ENCODE peak calls at places on chromosomes 12 and 14, in four cellular contexts. V is globus pallidus, X is colonic mucosa, U is neural progenitor cell. Z is an unnamed sample.
A peak's percentile ranks its signal among the peaks of the same experiment; 100 is the strongest.

GRCh38 chr14:77681196-77682157 is 26.3 kb downstream of the ALKBH1 start:
- DNase-seq in V (no peak), X (peak; percentile 78), U (no peak), Z (no peak)

GRCh38 chr12:93790472-93791152 is 113.4 kb downstream of the CRADD start:
- DNase-seq in V (no peak), X (no peak), U (no peak), Z (no peak)

GRCh38 chr14:50039734-50040400 is 76.5 kb downstream of the VCPKMT start:
- DNase-seq in V (no peak), X (no peak), U (no peak), Z (no peak)

GRCh38 chr14:59428581-59429012 is 36.6 kb downstream of the GPR135 start:
- DNase-seq in V (no peak), X (no peak), U (no peak), Z (no peak)

GRCh38 chr12:18139989-18140596 is 50.1 kb upstream of the RERGL start:
- DNase-seq in V (peak; percentile 16), X (no peak), U (peak; percentile 16), Z (no peak)

GRCh38 chr14:103543140-103543539 is 14.1 kb downstream of the TRMT61A start:
- DNase-seq in V (no peak), X (no peak), U (no peak), Z (no peak)

GRCh38 chr12:123150273-123150803 is 552 bp downstream of the PITPNM2 start:
- DNase-seq in V (no peak), X (peak; percentile 45), U (peak; percentile 16), Z (no peak)

GRCh38 chr12:113208041-113208934 is 13.0 kb upstream of the TPCN1 start:
- DNase-seq in V (peak; percentile 43), X (peak; percentile 54), U (no peak), Z (peak; percentile 81)

GRCh38 chr12:54988402-54989054 is 4.0 kb upstream of the TESPA1 start:
- DNase-seq in V (peak; percentile 96), X (peak; percentile 50), U (no peak), Z (no peak)

GRCh38 chr14:36315159-36315853 is 5.1 kb downstream of the MBIP start:
- DNase-seq in V (no peak), X (no peak), U (peak; percentile 9), Z (no peak)

GRCh38 chr14:22847661-22848341 is 11.4 kb downstream of the MMP14 start:
- DNase-seq in V (no peak), X (no peak), U (peak; percentile 39), Z (no peak)

GRCh38 chr12:1469063-1469462 is 125.3 kb downstream of the FBXL14 start:
- DNase-seq in V (no peak), X (no peak), U (no peak), Z (no peak)

GRCh38 chr12:92039048-92039447 is 106.6 kb downstream of the BTG1 start:
- DNase-seq in V (peak; percentile 38), X (no peak), U (no peak), Z (no peak)

GRCh38 chr12:52627395-52628110 is 9.2 kb upstream of the KRT73 start:
- DNase-seq in V (no peak), X (no peak), U (no peak), Z (no peak)

GRCh38 chr14:35525695-35526094 is 8.3 kb upstream of the INSM2 start:
- DNase-seq in V (no peak), X (no peak), U (no peak), Z (no peak)